ENCODE peak calls at places on chromosomes 1 and 21, in six cellular contexts. One of them, this sample, is unnamed.

GRCh38 chr21:26748066-26748465 is 97.1 kb downstream of the ADAMTS1 start:
- DNase-seq in fibroblast of lung: no peak
- DNase-seq in dorsolateral prefrontal cortex: no peak
- DNase-seq in right lobe of liver: no peak
- DNase-seq in endothelial cell: no peak
- DNase-seq in gastrocnemius medialis: no peak
- DNase-seq in this sample: no peak

GRCh38 chr1:1629430-1630190 is 2.4 kb upstream of the MMP23B start:
- DNase-seq in gastrocnemius medialis: no peak
- DNase-seq in dorsolateral prefrontal cortex: no peak
- DNase-seq in right lobe of liver: peak
- DNase-seq in fibroblast of lung: no peak
- DNase-seq in endothelial cell: no peak
- DNase-seq in this sample: peak

GRCh38 chr1:44312652-44313196 is 42.3 kb downstream of the ERI3 start:
- DNase-seq in gastrocnemius medialis: no peak
- DNase-seq in dorsolateral prefrontal cortex: no peak
- DNase-seq in fibroblast of lung: no peak
- DNase-seq in right lobe of liver: no peak
- DNase-seq in endothelial cell: no peak
- DNase-seq in this sample: no peak

GRCh38 chr1:181499825-181500224 is 16.5 kb downstream of the CACNA1E start:
- DNase-seq in dorsolateral prefrontal cortex: no peak
- DNase-seq in gastrocnemius medialis: no peak
- DNase-seq in endothelial cell: no peak
- DNase-seq in fibroblast of lung: no peak
- DNase-seq in right lobe of liver: no peak
- DNase-seq in this sample: no peak

GRCh38 chr21:42654913-42655796 is 1.7 kb downstream of the PDE9A start:
- DNase-seq in right lobe of liver: no peak
- DNase-seq in dorsolateral prefrontal cortex: no peak
- DNase-seq in endothelial cell: no peak
- DNase-seq in fibroblast of lung: no peak
- DNase-seq in gastrocnemius medialis: no peak
- DNase-seq in this sample: no peak

GRCh38 chr1:15431571-15431948 is 6.7 kb upstream of the CTRC start:
- DNase-seq in endothelial cell: no peak
- DNase-seq in fibroblast of lung: no peak
- DNase-seq in dorsolateral prefrontal cortex: no peak
- DNase-seq in gastrocnemius medialis: no peak
- DNase-seq in right lobe of liver: no peak
- DNase-seq in this sample: no peak

GRCh38 chr1:28259935-28260802 is 851 bp downstream of the SESN2 start:
- DNase-seq in gastrocnemius medialis: peak
- DNase-seq in right lobe of liver: peak
- DNase-seq in dorsolateral prefrontal cortex: peak
- DNase-seq in endothelial cell: peak
- DNase-seq in fibroblast of lung: peak
- DNase-seq in this sample: no peak

GRCh38 chr1:225949041-225949440 is 8.0 kb upstream of the LEFTY2 start:
- DNase-seq in fibroblast of lung: no peak
- DNase-seq in dorsolateral prefrontal cortex: no peak
- DNase-seq in endothelial cell: no peak
- DNase-seq in gastrocnemius medialis: no peak
- DNase-seq in right lobe of liver: no peak
- DNase-seq in this sample: no peak

GRCh38 chr1:9900142-9901043 is 9.7 kb downstream of the CTNNBIP1 start:
- DNase-seq in dorsolateral prefrontal cortex: peak
- DNase-seq in fibroblast of lung: peak
- DNase-seq in endothelial cell: no peak
- DNase-seq in gastrocnemius medialis: peak
- DNase-seq in right lobe of liver: peak
- DNase-seq in this sample: peak

GRCh38 chr1:2253036-2253796 is 25.1 kb downstream of the SKI start:
- DNase-seq in right lobe of liver: no peak
- DNase-seq in fibroblast of lung: no peak
- DNase-seq in dorsolateral prefrontal cortex: no peak
- DNase-seq in gastrocnemius medialis: no peak
- DNase-seq in endothelial cell: no peak
- DNase-seq in this sample: no peak

GRCh38 chr1:236853916-236854601 is 59.0 kb downstream of the MTR start:
- DNase-seq in endothelial cell: no peak
- DNase-seq in gastrocnemius medialis: no peak
- DNase-seq in fibroblast of lung: peak
- DNase-seq in right lobe of liver: no peak
- DNase-seq in dorsolateral prefrontal cortex: no peak
- DNase-seq in this sample: no peak

GRCh38 chr1:30521261-30521865 is 202.0 kb downstream of the MATN1 start:
- DNase-seq in fibroblast of lung: no peak
- DNase-seq in endothelial cell: no peak
- DNase-seq in gastrocnemius medialis: peak
- DNase-seq in dorsolateral prefrontal cortex: no peak
- DNase-seq in right lobe of liver: peak
- DNase-seq in this sample: no peak

GRCh38 chr1:30520461-30520860 is 202.9 kb downstream of the MATN1 start:
- DNase-seq in gastrocnemius medialis: no peak
- DNase-seq in fibroblast of lung: no peak
- DNase-seq in right lobe of liver: no peak
- DNase-seq in dorsolateral prefrontal cortex: no peak
- DNase-seq in endothelial cell: no peak
- DNase-seq in this sample: no peak

GRCh38 chr1:30518186-30518585 is 205.2 kb downstream of the MATN1 start:
- DNase-seq in dorsolateral prefrontal cortex: no peak
- DNase-seq in endothelial cell: no peak
- DNase-seq in right lobe of liver: peak
- DNase-seq in gastrocnemius medialis: no peak
- DNase-seq in fibroblast of lung: no peak
- DNase-seq in this sample: no peak

GRCh38 chr1:30518696-30519095 is 204.7 kb downstream of the MATN1 start:
- DNase-seq in endothelial cell: no peak
- DNase-seq in gastrocnemius medialis: no peak
- DNase-seq in dorsolateral prefrontal cortex: no peak
- DNase-seq in fibroblast of lung: peak
- DNase-seq in right lobe of liver: peak
- DNase-seq in this sample: no peak

GRCh38 chr1:30519201-30519763 is 204.1 kb downstream of the MATN1 start:
- DNase-seq in right lobe of liver: no peak
- DNase-seq in gastrocnemius medialis: no peak
- DNase-seq in dorsolateral prefrontal cortex: no peak
- DNase-seq in endothelial cell: no peak
- DNase-seq in fibroblast of lung: no peak
- DNase-seq in this sample: no peak
- TF ChIP-seq CTCF in right lobe of liver: no peak
- TF ChIP-seq CTCF in gastrocnemius medialis: no peak
- TF ChIP-seq CTCF in dorsolateral prefrontal cortex: no peak
- TF ChIP-seq CTCF in endothelial cell: no peak
- TF ChIP-seq CTCF in fibroblast of lung: no peak
- TF ChIP-seq CTCF in this sample: peak

DNA sequence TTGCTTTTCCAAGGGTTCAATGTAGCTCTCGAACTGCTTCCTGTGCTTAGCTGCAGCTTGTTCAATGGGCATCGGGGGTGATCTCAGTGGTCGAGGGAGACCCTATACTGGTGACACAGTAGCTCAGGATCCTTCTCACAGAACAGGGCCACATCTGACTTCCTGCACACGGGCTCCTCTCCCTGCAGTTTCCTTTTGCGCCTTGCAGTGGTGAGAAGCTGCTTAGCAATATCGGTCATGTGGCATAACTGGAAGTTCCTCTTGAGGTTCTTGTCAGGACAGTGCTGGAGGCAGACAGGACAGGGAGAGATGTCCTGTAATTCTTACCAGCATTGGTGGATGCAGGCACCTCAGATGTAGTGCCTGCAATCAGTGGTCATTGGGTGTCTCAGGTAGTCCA is 140.5 kb upstream of the MAP1LC3C start:
- DNase-seq in dorsolateral prefrontal cortex: no peak
- DNase-seq in right lobe of liver: no peak
- DNase-seq in gastrocnemius medialis: no peak
- DNase-seq in endothelial cell: no peak
- DNase-seq in fibroblast of lung: no peak
- DNase-seq in this sample: no peak
- TF ChIP-seq CTCF in dorsolateral prefrontal cortex: no peak
- TF ChIP-seq CTCF in right lobe of liver: no peak
- TF ChIP-seq CTCF in gastrocnemius medialis: no peak
- TF ChIP-seq CTCF in endothelial cell: no peak
- TF ChIP-seq CTCF in fibroblast of lung: no peak
- TF ChIP-seq CTCF in this sample: no peak

DNA sequence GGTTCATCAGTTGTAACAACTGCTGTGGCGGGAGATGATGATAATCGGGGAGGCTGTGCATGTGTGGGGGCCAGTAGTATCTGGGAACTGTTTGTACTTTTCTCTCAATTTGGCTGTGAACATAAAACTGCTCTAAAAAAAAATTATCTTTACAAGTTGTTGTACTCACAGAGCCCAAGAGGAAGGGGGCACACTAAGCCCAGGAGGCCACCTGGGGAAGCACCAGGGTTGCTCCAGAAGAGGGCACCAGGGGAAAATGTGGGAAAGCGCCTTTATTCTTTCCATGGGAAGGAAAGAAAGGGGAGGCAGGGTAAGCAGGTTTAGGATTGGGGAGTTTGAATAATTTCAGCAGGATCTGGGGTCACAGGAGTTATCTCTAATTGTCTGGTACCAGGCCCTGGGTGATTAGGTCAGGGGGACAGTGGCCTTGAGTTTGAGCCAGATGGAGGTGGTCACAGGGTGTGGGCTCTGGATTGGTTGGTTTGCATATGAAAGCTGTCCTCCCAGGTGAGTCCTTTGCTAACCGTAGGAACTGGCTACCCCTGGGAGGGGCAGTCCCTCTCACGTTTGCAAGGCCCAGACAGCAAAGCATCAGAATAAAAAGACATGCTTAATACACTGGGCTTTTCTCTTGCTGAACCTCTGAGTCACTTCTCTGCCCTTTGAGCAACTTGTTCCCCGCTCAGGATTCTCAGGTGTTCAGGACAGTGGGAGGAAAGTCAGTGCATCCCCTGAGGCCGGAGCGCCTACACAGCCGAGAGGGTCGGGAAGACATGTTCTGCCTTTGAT is 11.2 kb downstream of the MYOC start:
- DNase-seq in right lobe of liver: no peak
- DNase-seq in gastrocnemius medialis: no peak
- DNase-seq in fibroblast of lung: no peak
- DNase-seq in endothelial cell: no peak
- DNase-seq in dorsolateral prefrontal cortex: no peak
- DNase-seq in this sample: no peak
- TF ChIP-seq CTCF in right lobe of liver: no peak
- TF ChIP-seq CTCF in gastrocnemius medialis: no peak
- TF ChIP-seq CTCF in fibroblast of lung: no peak
- TF ChIP-seq CTCF in endothelial cell: no peak
- TF ChIP-seq CTCF in dorsolateral prefrontal cortex: no peak
- TF ChIP-seq CTCF in this sample: no peak

DNA sequence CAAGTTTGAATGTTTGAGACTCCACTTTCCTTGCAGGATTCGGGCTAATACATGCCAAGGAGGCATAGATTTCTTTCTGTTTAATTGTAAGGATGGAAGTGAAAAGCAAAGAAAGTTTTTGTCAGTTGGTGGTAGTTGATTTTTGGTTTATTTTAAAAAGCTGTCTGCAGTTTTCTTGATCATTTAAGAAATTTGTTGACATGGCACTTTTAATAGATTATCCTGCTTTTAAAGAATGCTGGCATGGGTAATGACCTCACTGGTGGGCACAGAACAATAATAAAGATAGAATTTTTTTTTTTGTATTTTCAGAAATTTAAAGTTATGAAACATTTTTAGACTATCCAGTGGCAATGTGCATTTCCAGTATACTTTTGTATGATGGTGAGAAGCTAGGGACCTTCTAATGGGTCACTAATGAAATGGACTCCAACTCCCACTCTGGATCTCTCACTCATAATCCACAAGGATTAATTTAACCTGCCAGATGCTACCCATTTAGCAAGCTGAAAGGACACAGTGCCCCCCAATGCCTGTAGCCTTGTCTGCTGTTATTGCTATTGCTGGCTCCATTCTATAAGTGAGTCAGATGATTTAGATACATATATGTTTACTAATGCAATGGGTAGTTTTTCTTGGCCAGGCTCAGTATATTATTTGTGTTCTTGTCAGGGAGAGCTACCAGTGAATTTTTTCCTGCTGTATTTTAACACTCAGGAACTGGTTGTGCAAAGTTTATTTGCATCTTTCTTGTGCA is 190.2 kb upstream of the SGIP1 start:
- DNase-seq in gastrocnemius medialis: no peak
- DNase-seq in right lobe of liver: no peak
- DNase-seq in dorsolateral prefrontal cortex: no peak
- DNase-seq in endothelial cell: no peak
- DNase-seq in fibroblast of lung: no peak
- DNase-seq in this sample: no peak
- TF ChIP-seq CTCF in gastrocnemius medialis: no peak
- TF ChIP-seq CTCF in right lobe of liver: no peak
- TF ChIP-seq CTCF in dorsolateral prefrontal cortex: no peak
- TF ChIP-seq CTCF in endothelial cell: no peak
- TF ChIP-seq CTCF in fibroblast of lung: peak
- TF ChIP-seq CTCF in this sample: no peak

GRCh38 chr1:58074702-58075578 is 471.6 kb downstream of the OMA1 start:
- DNase-seq in right lobe of liver: no peak
- DNase-seq in dorsolateral prefrontal cortex: no peak
- DNase-seq in fibroblast of lung: no peak
- DNase-seq in gastrocnemius medialis: no peak
- DNase-seq in endothelial cell: no peak
- DNase-seq in this sample: no peak
- TF ChIP-seq CTCF in right lobe of liver: no peak
- TF ChIP-seq CTCF in dorsolateral prefrontal cortex: no peak
- TF ChIP-seq CTCF in fibroblast of lung: no peak
- TF ChIP-seq CTCF in gastrocnemius medialis: no peak
- TF ChIP-seq CTCF in endothelial cell: no peak
- TF ChIP-seq CTCF in this sample: no peak

GRCh38 chr1:197619008-197619640 is 156.2 kb downstream of the DENND1B start:
- DNase-seq in dorsolateral prefrontal cortex: no peak
- DNase-seq in fibroblast of lung: peak
- DNase-seq in right lobe of liver: no peak
- DNase-seq in gastrocnemius medialis: no peak
- DNase-seq in endothelial cell: no peak
- DNase-seq in this sample: no peak

GRCh38 chr1:197620660-197621273 is 154.5 kb downstream of the DENND1B start:
- DNase-seq in endothelial cell: no peak
- DNase-seq in fibroblast of lung: no peak
- DNase-seq in dorsolateral prefrontal cortex: no peak
- DNase-seq in gastrocnemius medialis: no peak
- DNase-seq in right lobe of liver: no peak
- DNase-seq in this sample: no peak

GRCh38 chr1:197618065-197618464 is 157.2 kb downstream of the DENND1B start:
- DNase-seq in fibroblast of lung: peak
- DNase-seq in gastrocnemius medialis: no peak
- DNase-seq in dorsolateral prefrontal cortex: no peak
- DNase-seq in endothelial cell: no peak
- DNase-seq in right lobe of liver: no peak
- DNase-seq in this sample: no peak

GRCh38 chr1:197621761-197622160 is 153.5 kb downstream of the DENND1B start:
- DNase-seq in fibroblast of lung: no peak
- DNase-seq in endothelial cell: no peak
- DNase-seq in right lobe of liver: no peak
- DNase-seq in gastrocnemius medialis: no peak
- DNase-seq in dorsolateral prefrontal cortex: no peak
- DNase-seq in this sample: no peak

DNA sequence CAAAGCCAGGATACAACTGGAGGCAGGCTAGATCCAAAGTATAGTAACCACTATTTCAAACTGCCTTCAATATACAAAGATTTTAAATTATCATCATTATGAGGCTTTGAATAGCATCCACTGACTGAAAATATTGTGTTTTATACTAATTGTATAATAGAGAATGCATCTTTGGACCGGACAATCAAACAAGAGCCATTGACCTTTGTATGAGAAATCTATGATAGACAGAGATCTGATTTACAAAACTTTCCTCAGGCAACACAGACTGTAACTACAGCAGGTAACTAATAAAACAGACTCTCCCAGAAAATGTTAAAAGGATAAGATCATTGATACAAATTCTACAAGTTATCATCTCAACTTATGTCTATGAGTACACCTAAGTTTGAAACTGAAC is 152.9 kb downstream of the DENND1B start:
- DNase-seq in dorsolateral prefrontal cortex: no peak
- DNase-seq in endothelial cell: no peak
- DNase-seq in right lobe of liver: no peak
- DNase-seq in fibroblast of lung: no peak
- DNase-seq in gastrocnemius medialis: no peak
- DNase-seq in this sample: no peak
- TF ChIP-seq CTCF in dorsolateral prefrontal cortex: no peak
- TF ChIP-seq CTCF in endothelial cell: no peak
- TF ChIP-seq CTCF in right lobe of liver: no peak
- TF ChIP-seq CTCF in fibroblast of lung: no peak
- TF ChIP-seq CTCF in gastrocnemius medialis: no peak
- TF ChIP-seq CTCF in this sample: no peak

This sample was measured in CD14-positive monocyte.